ENCODE peak calls at places on chromosome 16, in seven cellular contexts. U is OCI-LY7, V is hepatocyte, J is tibial nerve, Z is epithelial cell of esophagus, D is BJ, K is heart right ventricle. Y is an unnamed sample.

GRCh38 chr16:989354-989814 is 7.8 kb downstream of the SOX8 start:
- DNase-seq in V (peak), J (no peak), D (no peak), K (no peak), U (no peak), Z (no peak), Y (no peak)

GRCh38 chr16:3118204-3118790 is 5.9 kb downstream of the ZNF205 start:
- DNase-seq in Z (peak), V (no peak), K (no peak), U (no peak), J (no peak), D (no peak), Y (no peak)

GRCh38 chr16:22073350-22073749 is 19.0 kb upstream of the VWA3A start:
- DNase-seq in K (no peak), U (no peak), V (no peak), Z (no peak), J (no peak), D (no peak), Y (no peak)

GRCh38 chr16:19563377-19563776 is 7.9 kb downstream of the VPS35L start:
- DNase-seq in J (no peak), V (no peak), D (no peak), U (no peak), Z (no peak), K (no peak), Y (no peak)

GRCh38 chr16:78770353-78771091 is 671.1 kb downstream of the WWOX start:
- DNase-seq in K (peak), Z (peak), V (peak), J (peak), U (peak), D (no peak), Y (peak)

GRCh38 chr16:84045001-84045817 is 2.6 kb upstream of the SLC38A8 start:
- DNase-seq in V (no peak), D (no peak), J (no peak), K (no peak), Z (no peak), U (no peak), Y (no peak)

GRCh38 chr16:71723537-71724319 is 773 bp downstream of the PHLPP2 start:
- DNase-seq in V (peak), J (peak), D (no peak), U (peak), K (peak), Z (peak), Y (peak)

GRCh38 chr16:22075776-22076175 is 16.6 kb upstream of the VWA3A start:
- DNase-seq in U (no peak), J (no peak), D (no peak), K (no peak), V (no peak), Z (peak), Y (no peak)

GRCh38 chr16:89210165-89210903 is 7.2 kb upstream of the ZNF778 start:
- DNase-seq in Z (no peak), J (no peak), V (no peak), D (no peak), K (no peak), U (no peak), Y (no peak)

GRCh38 chr16:58537124-58537906 is 22.0 kb downstream of the SETD6 start:
- DNase-seq in K (no peak), V (no peak), U (no peak), Z (no peak), D (no peak), J (no peak), Y (no peak)

GRCh38 chr16:64841071-64841470 is 280.8 kb downstream of the CDH11 start:
- DNase-seq in Z (no peak), K (no peak), U (no peak), V (no peak), D (no peak), J (no peak), Y (no peak)

GRCh38 chr16:70689970-70690905 is 4.4 kb upstream of the MTSS2 start:
- DNase-seq in J (no peak), Z (no peak), K (peak), D (no peak), V (no peak), U (no peak), Y (peak)

GRCh38 chr16:85757341-85757822 is 6.5 kb upstream of the C16orf74 start:
- DNase-seq in J (no peak), Z (peak), V (no peak), D (peak), U (peak), K (no peak), Y (no peak)

GRCh38 chr16:19776147-19776546 is 58.1 kb downstream of the IQCK start:
- DNase-seq in Z (no peak), U (no peak), J (no peak), D (no peak), V (no peak), K (no peak), Y (no peak)

GRCh38 chr16:75406943-75407342 is 26.4 kb downstream of the CFDP1 start:
- DNase-seq in D (no peak), J (no peak), Z (no peak), K (no peak), U (no peak), V (no peak), Y (no peak)

GRCh38 chr16:10851512-10851911 is 25.5 kb upstream of the CIITA start:
- DNase-seq in V (no peak), Z (no peak), U (no peak), K (no peak), D (no peak), J (no peak), Y (no peak)

GRCh38 chr16:333406-334094 is 19.0 kb downstream of the AXIN1 start:
- DNase-seq in D (no peak), K (no peak), U (no peak), V (no peak), J (no peak), Z (no peak), Y (no peak)

GRCh38 chr16:13421726-13422125 is 498.2 kb upstream of the ERCC4 start:
- DNase-seq in K (no peak), J (no peak), D (no peak), V (no peak), Z (no peak), U (peak), Y (no peak)

GRCh38 chr16:1319041-1319440 is 9.6 kb downstream of the UBE2I start:
- DNase-seq in U (no peak), K (no peak), Z (no peak), V (no peak), D (no peak), J (no peak), Y (no peak)

GRCh38 chr16:1156111-1156982 is 3.4 kb downstream of the CACNA1H start:
- DNase-seq in J (no peak), V (no peak), K (no peak), U (no peak), D (no peak), Z (no peak), Y (no peak)

GRCh38 chr16:75092777-75093176 is 23.8 kb downstream of the LDHD start:
- DNase-seq in J (no peak), V (no peak), K (no peak), U (no peak), D (no peak), Z (no peak), Y (peak)

GRCh38 chr16:88374736-88375135 is 8.0 kb upstream of the ZNF469 start:
- DNase-seq in V (no peak), J (no peak), Z (no peak), K (no peak), U (no peak), D (no peak), Y (no peak)

GRCh38 chr16:48165961-48166578 is 10.3 kb upstream of the ABCC12 start:
- DNase-seq in V (no peak), D (no peak), Z (peak), U (no peak), K (no peak), J (no peak), Y (no peak)

GRCh38 chr16:69772560-69773254 is 10.6 kb downstream of the WWP2 start:
- DNase-seq in D (no peak), K (no peak), J (no peak), V (no peak), Z (no peak), U (no peak), Y (no peak)

GRCh38 chr16:46830902-46831647 is at the start of gene C16orf87:
- DNase-seq in V (peak), Z (peak), D (peak), U (peak), J (peak), K (peak), Y (peak)

GRCh38 chr16:54934536-54935410 is 4.1 kb downstream of the IRX5 start:
- DNase-seq in D (no peak), K (no peak), V (peak), U (no peak), J (no peak), Z (peak), Y (no peak)

GRCh38 chr16:1533443-1533951 is at the start of gene TMEM204:
- DNase-seq in V (no peak), J (peak), K (peak), D (peak), U (no peak), Z (no peak), Y (peak)

GRCh38 chr16:84673203-84673535 is 24.9 kb downstream of the KLHL36 start:
- DNase-seq in U (no peak), D (no peak), J (no peak), K (no peak), Z (peak), V (no peak), Y (no peak)

GRCh38 chr16:70151941-70152509 is 21.6 kb upstream of the CLEC18C start:
- DNase-seq in J (no peak), D (no peak), U (no peak), V (peak), Z (peak), K (no peak), Y (no peak)

GRCh38 chr16:27323781-27324561 is 10.2 kb downstream of the IL4R start:
- DNase-seq in J (no peak), U (no peak), V (no peak), K (no peak), D (no peak), Z (no peak), Y (no peak)
- TF ChIP-seq CTCF in J (no peak), U (no peak), V (no peak), K (no peak), D (no peak), Z (no peak), Y (no peak)

DNA sequence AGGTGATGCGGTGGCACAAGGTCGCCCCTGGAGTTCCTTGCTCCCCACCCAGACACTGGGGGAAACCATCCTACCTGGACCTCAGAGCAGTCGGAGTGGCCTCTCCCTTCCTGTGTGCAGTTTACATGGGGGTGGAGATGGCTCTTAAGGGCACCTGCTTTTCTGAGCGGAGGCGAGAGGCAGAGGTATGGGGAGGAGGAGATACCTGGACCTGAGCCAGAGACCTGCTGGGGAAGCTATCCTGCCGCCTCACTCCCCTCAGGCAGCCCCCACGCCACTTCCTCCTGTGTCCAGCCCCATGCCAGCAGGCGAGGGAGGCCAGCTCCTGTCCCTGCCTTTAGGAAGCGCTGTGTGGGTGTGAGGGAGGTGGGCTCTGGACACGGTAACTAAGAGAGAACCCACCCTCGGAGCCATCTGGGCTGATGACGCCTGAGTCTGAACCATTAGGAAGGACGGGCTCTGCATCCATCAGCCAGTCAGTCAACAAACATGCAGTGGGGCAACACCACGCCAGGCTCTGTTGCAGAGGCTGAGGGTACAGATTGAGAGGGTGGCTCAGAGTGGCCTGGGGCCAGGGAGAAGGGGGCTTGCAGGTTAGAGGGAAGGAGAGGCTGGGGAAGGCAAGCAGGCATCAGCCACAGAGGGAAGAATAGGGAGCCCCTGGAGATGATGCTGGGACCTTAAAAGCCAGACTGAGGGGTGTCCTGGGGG is 1.2 kb downstream of the CORO1A start:
- DNase-seq in U (peak), D (no peak), K (peak), V (no peak), Z (peak), J (no peak), Y (peak)
- TF ChIP-seq CTCF in U (no peak), D (no peak), K (no peak), V (no peak), Z (no peak), J (no peak), Y (no peak)

DNA sequence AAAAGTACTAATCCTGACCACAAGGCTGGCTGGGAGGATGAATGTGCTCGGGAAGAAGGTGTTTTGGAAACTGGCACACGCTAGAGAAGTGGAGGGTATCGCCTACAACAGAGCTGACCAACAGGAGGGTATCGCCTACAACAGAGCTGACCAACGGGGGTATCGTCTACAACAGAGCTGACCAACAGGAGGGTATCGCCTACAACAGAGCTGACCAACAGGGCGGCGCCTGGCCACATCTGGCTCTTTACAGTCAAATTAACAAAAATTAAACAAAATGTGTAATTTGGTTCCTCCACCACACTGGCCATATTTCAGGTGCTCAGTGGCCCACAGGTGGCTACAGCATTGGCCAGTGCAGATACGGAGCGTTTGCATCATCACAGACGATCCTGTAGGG is 153.5 kb downstream of the CMIP start:
- DNase-seq in V (no peak), J (no peak), D (no peak), Z (no peak), U (no peak), K (no peak), Y (no peak)
- TF ChIP-seq CTCF in V (no peak), J (no peak), D (no peak), Z (peak), U (peak), K (no peak), Y (no peak)

DNA sequence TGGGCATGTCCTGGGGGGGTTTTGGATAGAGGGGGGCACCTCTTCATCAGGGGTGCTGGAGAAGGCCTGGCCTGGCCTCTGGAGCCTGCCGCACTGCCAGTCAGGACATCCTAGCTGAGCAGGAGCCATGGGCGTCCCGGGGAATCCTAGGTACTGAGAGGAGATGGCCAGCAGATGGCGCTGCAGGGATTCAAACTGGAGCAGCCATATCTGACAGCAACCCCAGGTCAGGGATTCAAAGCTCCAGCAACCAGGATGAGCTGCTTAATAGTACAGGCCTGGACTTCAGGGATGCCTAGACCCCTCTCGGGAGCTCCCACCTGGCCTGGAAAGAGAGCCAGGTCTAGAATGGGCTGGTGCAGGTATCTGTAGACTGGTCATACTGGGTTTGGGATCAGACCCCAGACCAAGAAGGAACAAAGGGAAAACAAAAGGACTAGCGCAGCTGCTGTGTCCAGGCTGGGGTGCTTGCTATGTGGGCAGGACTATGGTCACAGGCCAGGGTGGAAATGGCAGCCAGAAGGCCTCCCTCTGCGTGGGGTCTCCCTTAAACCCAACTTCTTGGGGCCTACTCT is 306.9 kb upstream of the RBFOX1 start:
- DNase-seq in J (peak), U (peak), V (peak), K (peak), Z (peak), D (no peak), Y (peak)
- TF ChIP-seq CTCF in J (peak), U (peak), V (peak), K (peak), Z (peak), D (no peak), Y (peak)

GRCh38 chr16:56519459-56520250 is at the start of gene BBS2:
- DNase-seq in U (peak), Z (peak), V (peak), K (peak), J (peak), D (peak), Y (peak)
- TF ChIP-seq CTCF in U (peak), Z (no peak), V (no peak), K (no peak), J (no peak), D (no peak), Y (no peak)